ENCODE peak calls at places on chromosome 14, in eight cellular contexts. Q is stomach, X is WERI-Rb-1, V is cardiac muscle cell, K is spleen, N is heart right ventricle, G is substantia nigra, J is heart left ventricle. F is an unnamed sample.
A peak's percentile ranks its signal among the peaks of the same experiment; 100 is the strongest.

GRCh38 chr14:36981832-36982528 is 190.4 kb downstream of the SLC25A21 start:
- DNase-seq in Q (no peak), X (no peak), V (no peak), K (no peak), N (no peak), G (no peak), J (no peak), F (no peak)

GRCh38 chr14:78088941-78089340 is 81.2 kb upstream of the NRXN3 start:
- DNase-seq in Q (no peak), X (peak; percentile 30), V (no peak), K (no peak), N (no peak), G (no peak), J (no peak), F (no peak)

GRCh38 chr14:55381561-55381960 is 30.1 kb downstream of the ATG14 start:
- DNase-seq in Q (no peak), X (no peak), V (no peak), K (no peak), N (no peak), G (no peak), J (no peak), F (no peak)

GRCh38 chr14:37709419-37710195 is 114.2 kb downstream of the TTC6 start:
- DNase-seq in Q (no peak), X (no peak), V (peak; percentile 30), K (no peak), N (no peak), G (no peak), J (no peak), F (no peak)

GRCh38 chr14:21965042-21965441 is 291.4 kb upstream of the OR4E1 start:
- DNase-seq in Q (no peak), X (no peak), V (no peak), K (no peak), N (no peak), G (no peak), J (no peak), F (no peak)

GRCh38 chr14:103204852-103205540 is 81.7 kb downstream of the TNFAIP2 start:
- DNase-seq in Q (no peak), X (no peak), V (no peak), K (no peak), N (no peak), G (no peak), J (no peak), F (peak; percentile 8)

GRCh38 chr14:64407329-64407728 is 19.2 kb downstream of the MTHFD1 start:
- DNase-seq in Q (no peak), X (no peak), V (no peak), K (no peak), N (no peak), G (no peak), J (no peak), F (no peak)

GRCh38 chr14:89422181-89422951 is 5.3 kb upstream of the FOXN3 start:
- DNase-seq in Q (peak; percentile 77), X (no peak), V (peak; percentile 49), K (no peak), N (no peak), G (no peak), J (no peak), F (no peak)

GRCh38 chr14:22883191-22883976 is at the start of gene REM2:
- DNase-seq in Q (no peak), X (peak; percentile 12), V (no peak), K (no peak), N (no peak), G (no peak), J (no peak), F (no peak)

GRCh38 chr14:23645812-23646647 is 9.9 kb downstream of the DHRS2 start:
- DNase-seq in Q (no peak), X (no peak), V (no peak), K (no peak), N (no peak), G (no peak), J (no peak), F (no peak)

GRCh38 chr14:68297871-68298468 is 478.4 kb downstream of the RAD51B start:
- DNase-seq in Q (no peak), X (no peak), V (peak; percentile 70), K (no peak), N (no peak), G (no peak), J (no peak), F (no peak)
- H3K27ac ChIP-seq in Q (peak overlapping the region; percentile 30), X (no peak overlapping the region), V (no peak overlapping the region), K (no peak overlapping the region), N (no peak overlapping the region), G (no peak overlapping the region), J (no peak overlapping the region), F (no peak overlapping the region)

DNA sequence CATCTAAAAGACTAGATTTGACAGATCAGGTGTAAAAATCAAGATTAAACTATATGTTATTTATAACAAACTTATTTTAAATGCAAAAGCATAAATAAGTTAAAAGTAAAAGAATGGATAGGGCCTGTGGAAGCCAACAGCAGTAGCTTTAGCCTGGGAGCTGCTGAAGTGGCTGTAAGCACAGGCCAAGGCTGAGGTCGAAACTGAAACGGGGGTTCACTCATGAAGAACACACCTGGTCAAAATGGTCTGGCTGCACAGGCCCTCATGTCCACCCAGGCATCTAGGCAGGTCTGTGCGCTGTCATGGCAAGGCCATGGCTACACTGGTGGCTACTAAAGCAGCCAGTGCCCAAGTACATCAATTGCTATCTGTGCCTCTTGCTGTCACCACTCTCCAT is 23.1 kb downstream of the CATSPERB start:
- DNase-seq in Q (no peak), X (no peak), V (no peak), K (no peak), N (no peak), G (no peak), J (no peak), F (no peak)
- H3K27ac ChIP-seq in Q (no peak overlapping the region), X (no peak overlapping the region), V (no peak overlapping the region), K (no peak overlapping the region), N (no peak overlapping the region), G (no peak overlapping the region), J (no peak overlapping the region), F (no peak overlapping the region)

GRCh38 chr14:63297387-63297786 is 21.3 kb downstream of the GPHB5 start:
- DNase-seq in Q (no peak), X (no peak), V (no peak), K (no peak), N (no peak), G (no peak), J (no peak), F (no peak)

GRCh38 chr14:63292805-63293204 is 25.9 kb downstream of the GPHB5 start:
- DNase-seq in Q (no peak), X (no peak), V (no peak), K (no peak), N (no peak), G (no peak), J (no peak), F (no peak)

GRCh38 chr14:63295991-63296630 is 22.6 kb downstream of the GPHB5 start:
- DNase-seq in Q (no peak), X (no peak), V (no peak), K (no peak), N (no peak), G (no peak), J (no peak), F (no peak)

GRCh38 chr14:63290741-63291286 is 27.9 kb downstream of the GPHB5 start:
- DNase-seq in Q (no peak), X (no peak), V (peak; percentile 79), K (no peak), N (no peak), G (no peak), J (peak; percentile 24), F (no peak)

GRCh38 chr14:63295231-63295685 is 23.5 kb downstream of the GPHB5 start:
- DNase-seq in Q (no peak), X (no peak), V (no peak), K (no peak), N (no peak), G (no peak), J (no peak), F (no peak)
- H3K27ac ChIP-seq in Q (peak overlapping the region; percentile 63), X (no peak overlapping the region), V (no peak overlapping the region), K (peak overlapping the region; percentile 52), N (peak overlapping the region; percentile 31), G (no peak overlapping the region), J (peak overlapping the region; percentile 36), F (no peak overlapping the region)

GRCh38 chr14:104695660-104696000 is 6.2 kb downstream of the INF2 start:
- DNase-seq in Q (no peak), X (no peak), V (no peak), K (no peak), N (no peak), G (no peak), J (no peak), F (no peak)
- H3K27ac ChIP-seq in Q (peak overlapping the region; percentile 90), X (no peak overlapping the region), V (no peak overlapping the region), K (no peak overlapping the region), N (peak overlapping the region; percentile 90), G (peak overlapping the region; percentile 99), J (no peak overlapping the region), F (no peak overlapping the region)

GRCh38 chr14:100290607-100291304 is 15.5 kb downstream of the SLC25A29 start:
- DNase-seq in Q (no peak), X (no peak), V (no peak), K (peak; percentile 56), N (no peak), G (no peak), J (no peak), F (no peak)
- H3K27ac ChIP-seq in Q (no peak overlapping the region), X (no peak overlapping the region), V (peak overlapping the region; percentile 81), K (no peak overlapping the region), N (no peak overlapping the region), G (peak overlapping the region; percentile 82), J (no peak overlapping the region), F (no peak overlapping the region)

DNA sequence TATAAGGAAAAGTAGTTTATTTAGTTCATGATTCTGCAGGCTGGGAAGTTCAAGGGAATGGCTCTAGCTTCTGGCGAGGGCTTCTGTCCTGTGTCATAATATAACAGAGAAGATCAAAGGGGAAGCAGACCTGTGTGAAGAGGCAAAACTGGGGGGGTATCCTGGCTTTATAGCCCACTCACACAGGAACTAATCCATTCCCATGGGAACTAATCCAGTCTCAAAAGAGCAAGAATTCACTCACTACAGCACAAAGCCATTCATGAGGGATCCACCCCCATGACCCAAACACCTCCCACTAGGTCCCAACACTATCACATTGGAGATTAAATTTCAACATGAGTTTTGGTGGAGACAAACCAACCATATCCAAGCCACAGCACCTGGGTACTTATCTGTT is 6.9 kb downstream of the ALDH6A1 start:
- DNase-seq in Q (no peak), X (no peak), V (no peak), K (no peak), N (no peak), G (no peak), J (no peak), F (no peak)
- H3K27ac ChIP-seq in Q (no peak overlapping the region), X (no peak overlapping the region), V (no peak overlapping the region), K (no peak overlapping the region), N (no peak overlapping the region), G (no peak overlapping the region), J (no peak overlapping the region), F (no peak overlapping the region)